ENCODE peak calls at places on chromosomes 4 and X, in eight cellular contexts. Q is anterior cingulate cortex; C is NCI-H1092 treated with DMSO at 0.1 percent for 48 hours; I is HL-60; G is GM12865; M is stimulated activated CD8-positive, alpha-beta memory T cell treated with anti-CD3 and anti-CD28 coated beads, Interleukin-4, amount 100 ng/mL, for 1 hour; B is H7; V is Right ventricle myocardium superior. K is an unnamed sample.

GRCh38 chrX:77436682-77437081 is 10.5 kb upstream of the FGF16 start:
- DNase-seq in Q (no peak), C (no peak), I (no peak), G (no peak), M (no peak), B (no peak), V (no peak), K (no peak)

GRCh38 chr4:102429553-102429952 is 71.6 kb upstream of the NFKB1 start:
- DNase-seq in Q (no peak), C (no peak), I (no peak), G (no peak), M (no peak), B (no peak), V (no peak), K (no peak)

GRCh38 chr4:181896609-181897008 is 346.6 kb upstream of the TENM3 start:
- DNase-seq in Q (no peak), C (no peak), I (no peak), G (no peak), M (no peak), B (no peak), V (no peak), K (no peak)

GRCh38 chrX:150361777-150362351 is 1.3 kb upstream of the MAMLD1 start:
- DNase-seq in Q (no peak), C (no peak), I (no peak), G (no peak), M (no peak), B (peak), V (peak), K (no peak)

GRCh38 chr4:7141151-7141550 is 51.2 kb upstream of the SORCS2 start:
- DNase-seq in Q (no peak), C (no peak), I (no peak), G (no peak), M (no peak), B (no peak), V (no peak), K (no peak)

GRCh38 chr4:181685461-181685860 is 557.7 kb upstream of the TENM3 start:
- DNase-seq in Q (no peak), C (no peak), I (no peak), G (no peak), M (no peak), B (no peak), V (no peak), K (no peak)

GRCh38 chrX:70422886-70423336 is at the start of gene GDPD2:
- DNase-seq in Q (peak), C (peak), I (peak), G (no peak), M (no peak), B (peak), V (no peak), K (no peak)

GRCh38 chrX:24862343-24862742 is 153.4 kb downstream of the ARX start:
- DNase-seq in Q (no peak), C (no peak), I (no peak), G (no peak), M (no peak), B (no peak), V (no peak), K (no peak)

GRCh38 chr4:53545942-53546581 is 45.2 kb downstream of the LNX1 start:
- DNase-seq in Q (no peak), C (no peak), I (no peak), G (no peak), M (no peak), B (no peak), V (no peak), K (no peak)

GRCh38 chr4:6124386-6125102 is 75.8 kb downstream of the JAKMIP1 start:
- DNase-seq in Q (no peak), C (no peak), I (no peak), G (no peak), M (no peak), B (no peak), V (no peak), K (no peak)

K was measured in cortex of kidney.